ENCODE peak calls at places on chromosomes 6 and 20, in six cellular contexts. One of them, this sample, is unnamed.

GRCh38 chr6:144768676-144769599 is 483.8 kb downstream of the UTRN start:
- DNase-seq in H9: no peak
- DNase-seq in IMR-90: no peak
- DNase-seq in mesenchymal stem cell: no peak
- DNase-seq in trophoblast cell: no peak
- DNase-seq in H1: no peak
- DNase-seq in this sample: no peak

GRCh38 chr20:588932-589672 is 21.0 kb downstream of the TCF15 start:
- DNase-seq in H9: no peak
- DNase-seq in IMR-90: no peak
- DNase-seq in mesenchymal stem cell: no peak
- DNase-seq in trophoblast cell: no peak
- DNase-seq in H1: no peak
- DNase-seq in this sample: no peak

GRCh38 chr20:24469116-24470030 is at the start of gene SYNDIG1:
- DNase-seq in H9: peak
- DNase-seq in IMR-90: no peak
- DNase-seq in mesenchymal stem cell: no peak
- DNase-seq in trophoblast cell: no peak
- DNase-seq in H1: no peak
- DNase-seq in this sample: peak

GRCh38 chr6:145883263-145883662 is 68.7 kb upstream of the FBXO30 start:
- DNase-seq in H9: no peak
- DNase-seq in IMR-90: no peak
- DNase-seq in mesenchymal stem cell: no peak
- DNase-seq in trophoblast cell: no peak
- DNase-seq in H1: no peak
- DNase-seq in this sample: no peak

GRCh38 chr20:31566658-31567379 is 38.3 kb upstream of the ID1 start:
- DNase-seq in H9: peak
- DNase-seq in IMR-90: no peak
- DNase-seq in mesenchymal stem cell: no peak
- DNase-seq in trophoblast cell: peak
- DNase-seq in H1: no peak
- DNase-seq in this sample: no peak

GRCh38 chr6:123636771-123637170 is at the start of gene TRDN:
- DNase-seq in H9: no peak
- DNase-seq in IMR-90: no peak
- DNase-seq in mesenchymal stem cell: no peak
- DNase-seq in trophoblast cell: no peak
- DNase-seq in H1: no peak
- DNase-seq in this sample: no peak

GRCh38 chr6:1363729-1364572 is 25.4 kb upstream of the FOXF2 start:
- DNase-seq in H9: no peak
- DNase-seq in IMR-90: peak
- DNase-seq in mesenchymal stem cell: no peak
- DNase-seq in trophoblast cell: no peak
- DNase-seq in H1: no peak
- DNase-seq in this sample: no peak

GRCh38 chr6:107603029-107603428 is 113.1 kb downstream of the SOBP start:
- DNase-seq in H9: no peak
- DNase-seq in IMR-90: no peak
- DNase-seq in mesenchymal stem cell: no peak
- DNase-seq in trophoblast cell: no peak
- DNase-seq in H1: no peak
- DNase-seq in this sample: no peak

GRCh38 chr6:84825461-84825860 is 61.1 kb upstream of the TBX18 start:
- DNase-seq in H9: no peak
- DNase-seq in IMR-90: no peak
- DNase-seq in mesenchymal stem cell: peak
- DNase-seq in trophoblast cell: no peak
- DNase-seq in H1: no peak
- DNase-seq in this sample: no peak

GRCh38 chr6:91716361-91716760 is 1129.5 kb upstream of the MAP3K7 start:
- DNase-seq in H9: no peak
- DNase-seq in IMR-90: no peak
- DNase-seq in mesenchymal stem cell: no peak
- DNase-seq in trophoblast cell: no peak
- DNase-seq in H1: no peak
- DNase-seq in this sample: no peak

GRCh38 chr6:1315560-1316386 is 3.9 kb downstream of the FOXQ1 start:
- DNase-seq in H9: no peak
- DNase-seq in IMR-90: no peak
- DNase-seq in mesenchymal stem cell: no peak
- DNase-seq in trophoblast cell: no peak
- DNase-seq in H1: no peak
- DNase-seq in this sample: no peak

GRCh38 chr6:128208851-128209580 is 308.2 kb upstream of the THEMIS start:
- DNase-seq in H9: no peak
- DNase-seq in IMR-90: peak
- DNase-seq in mesenchymal stem cell: peak
- DNase-seq in trophoblast cell: no peak
- DNase-seq in H1: no peak
- DNase-seq in this sample: no peak

GRCh38 chr6:95856876-95857364 is 158.9 kb upstream of the FUT9 start:
- DNase-seq in H9: no peak
- DNase-seq in IMR-90: no peak
- DNase-seq in mesenchymal stem cell: no peak
- DNase-seq in trophoblast cell: no peak
- DNase-seq in H1: no peak
- DNase-seq in this sample: no peak

GRCh38 chr6:163489584-163489983 is 75.1 kb downstream of the QKI start:
- DNase-seq in H9: no peak
- DNase-seq in IMR-90: peak
- DNase-seq in mesenchymal stem cell: no peak
- DNase-seq in trophoblast cell: no peak
- DNase-seq in H1: no peak
- DNase-seq in this sample: no peak

GRCh38 chr20:20014659-20015058 is 2.5 kb upstream of the NAA20 start:
- DNase-seq in H9: no peak
- DNase-seq in IMR-90: no peak
- DNase-seq in mesenchymal stem cell: no peak
- DNase-seq in trophoblast cell: no peak
- DNase-seq in H1: no peak
- DNase-seq in this sample: no peak

GRCh38 chr20:25750765-25751696 is 54.4 kb upstream of the ZNF337 start:
- DNase-seq in H9: peak
- DNase-seq in IMR-90: peak
- DNase-seq in mesenchymal stem cell: no peak
- DNase-seq in trophoblast cell: peak
- DNase-seq in H1: no peak
- DNase-seq in this sample: no peak

GRCh38 chr6:88860310-88860709 is 103.1 kb downstream of the RNGTT start:
- DNase-seq in H9: no peak
- DNase-seq in IMR-90: no peak
- DNase-seq in mesenchymal stem cell: no peak
- DNase-seq in trophoblast cell: no peak
- DNase-seq in H1: no peak
- DNase-seq in this sample: no peak

GRCh38 chr20:44678247-44678646 is 26.7 kb upstream of the ADA start:
- DNase-seq in H9: no peak
- DNase-seq in IMR-90: no peak
- DNase-seq in mesenchymal stem cell: no peak
- DNase-seq in trophoblast cell: peak
- DNase-seq in H1: no peak
- DNase-seq in this sample: no peak

GRCh38 chr6:134535831-134536230 is 217.9 kb upstream of the SGK1 start:
- DNase-seq in H9: no peak
- DNase-seq in IMR-90: peak
- DNase-seq in mesenchymal stem cell: no peak
- DNase-seq in trophoblast cell: no peak
- DNase-seq in H1: no peak
- DNase-seq in this sample: no peak

GRCh38 chr6:144284753-144285547 is at the start of gene UTRN:
- DNase-seq in H9: peak
- DNase-seq in IMR-90: peak
- DNase-seq in mesenchymal stem cell: peak
- DNase-seq in trophoblast cell: peak
- DNase-seq in H1: no peak
- DNase-seq in this sample: peak

GRCh38 chr6:47484616-47485015 is 7.0 kb downstream of the CD2AP start:
- DNase-seq in H9: no peak
- DNase-seq in IMR-90: peak
- DNase-seq in mesenchymal stem cell: peak
- DNase-seq in trophoblast cell: no peak
- DNase-seq in H1: no peak
- DNase-seq in this sample: no peak

GRCh38 chr6:6804843-6805680 is 216.5 kb downstream of the LY86 start:
- DNase-seq in H9: no peak
- DNase-seq in IMR-90: no peak
- DNase-seq in mesenchymal stem cell: no peak
- DNase-seq in trophoblast cell: no peak
- DNase-seq in H1: no peak
- DNase-seq in this sample: no peak

GRCh38 chr6:5085638-5086293 is 625 bp downstream of the PPP1R3G start:
- DNase-seq in H9: peak
- DNase-seq in IMR-90: peak
- DNase-seq in mesenchymal stem cell: peak
- DNase-seq in trophoblast cell: peak
- DNase-seq in H1: no peak
- DNase-seq in this sample: peak

GRCh38 chr20:35333606-35334005 is 41.4 kb upstream of the FAM83C start:
- DNase-seq in H9: no peak
- DNase-seq in IMR-90: no peak
- DNase-seq in mesenchymal stem cell: no peak
- DNase-seq in trophoblast cell: no peak
- DNase-seq in H1: no peak
- DNase-seq in this sample: no peak

GRCh38 chr20:34943808-34944568 is 11.6 kb downstream of the GSS start:
- DNase-seq in H9: no peak
- DNase-seq in IMR-90: peak
- DNase-seq in mesenchymal stem cell: no peak
- DNase-seq in trophoblast cell: no peak
- DNase-seq in H1: no peak
- DNase-seq in this sample: no peak

GRCh38 chr6:111228094-111228493 is 140.8 kb downstream of the SLC16A10 start:
- DNase-seq in H9: no peak
- DNase-seq in IMR-90: no peak
- DNase-seq in mesenchymal stem cell: no peak
- DNase-seq in trophoblast cell: no peak
- DNase-seq in H1: no peak
- DNase-seq in this sample: no peak

GRCh38 chr20:38812915-38813573 is 7.5 kb downstream of the PPP1R16B start:
- DNase-seq in H9: no peak
- DNase-seq in IMR-90: no peak
- DNase-seq in mesenchymal stem cell: no peak
- DNase-seq in trophoblast cell: no peak
- DNase-seq in H1: no peak
- DNase-seq in this sample: no peak

GRCh38 chr6:18247002-18247401 is 17.3 kb downstream of the DEK start:
- DNase-seq in H9: no peak
- DNase-seq in IMR-90: no peak
- DNase-seq in mesenchymal stem cell: no peak
- DNase-seq in trophoblast cell: no peak
- DNase-seq in H1: no peak
- DNase-seq in this sample: no peak

GRCh38 chr6:44222987-44223470 is 366 bp upstream of the SLC29A1 start:
- DNase-seq in H9: no peak
- DNase-seq in IMR-90: no peak
- DNase-seq in mesenchymal stem cell: no peak
- DNase-seq in trophoblast cell: no peak
- DNase-seq in H1: no peak
- DNase-seq in this sample: no peak
- H3K23ac ChIP-seq in H9: no peak
- H3K23ac ChIP-seq in IMR-90: peak
- H3K23ac ChIP-seq in mesenchymal stem cell: no peak
- H3K23ac ChIP-seq in trophoblast cell: no peak
- H3K23ac ChIP-seq in H1: peak
- H3K23ac ChIP-seq in this sample: peak

GRCh38 chr6:31822038-31822821 is 5.3 kb upstream of the HSPA1B start:
- DNase-seq in H9: peak
- DNase-seq in IMR-90: peak
- DNase-seq in mesenchymal stem cell: peak
- DNase-seq in trophoblast cell: peak
- DNase-seq in H1: no peak
- DNase-seq in this sample: peak
- H2BK5ac ChIP-seq in H9: no peak
- H2BK5ac ChIP-seq in IMR-90: peak
- H2BK5ac ChIP-seq in mesenchymal stem cell: no peak
- H2BK5ac ChIP-seq in trophoblast cell: peak
- H2BK5ac ChIP-seq in H1: peak
- H2BK5ac ChIP-seq in this sample: no peak

GRCh38 chr6:160277546-160277945 is 18.9 kb upstream of the SLC22A2 start:
- DNase-seq in H9: no peak
- DNase-seq in IMR-90: no peak
- DNase-seq in mesenchymal stem cell: no peak
- DNase-seq in trophoblast cell: no peak
- DNase-seq in H1: no peak
- DNase-seq in this sample: no peak

GRCh38 chr6:160278311-160278710 is 19.7 kb upstream of the SLC22A2 start:
- DNase-seq in H9: no peak
- DNase-seq in IMR-90: no peak
- DNase-seq in mesenchymal stem cell: no peak
- DNase-seq in trophoblast cell: no peak
- DNase-seq in H1: no peak
- DNase-seq in this sample: no peak

GRCh38 chr6:160282444-160282843 is 23.8 kb upstream of the SLC22A2 start:
- DNase-seq in H9: no peak
- DNase-seq in IMR-90: no peak
- DNase-seq in mesenchymal stem cell: no peak
- DNase-seq in trophoblast cell: no peak
- DNase-seq in H1: no peak
- DNase-seq in this sample: no peak

GRCh38 chr6:160278786-160279310 is 20.2 kb upstream of the SLC22A2 start:
- DNase-seq in H9: no peak
- DNase-seq in IMR-90: no peak
- DNase-seq in mesenchymal stem cell: no peak
- DNase-seq in trophoblast cell: no peak
- DNase-seq in H1: no peak
- DNase-seq in this sample: no peak

GRCh38 chr6:160279850-160280249 is 21.2 kb upstream of the SLC22A2 start:
- DNase-seq in H9: no peak
- DNase-seq in IMR-90: no peak
- DNase-seq in mesenchymal stem cell: no peak
- DNase-seq in trophoblast cell: peak
- DNase-seq in H1: no peak
- DNase-seq in this sample: no peak
- H4K91ac ChIP-seq in H9: no peak
- H4K91ac ChIP-seq in IMR-90: no peak
- H4K91ac ChIP-seq in mesenchymal stem cell: no peak
- H4K91ac ChIP-seq in trophoblast cell: no peak
- H4K91ac ChIP-seq in H1: no peak
- H4K91ac ChIP-seq in this sample: no peak

DNA sequence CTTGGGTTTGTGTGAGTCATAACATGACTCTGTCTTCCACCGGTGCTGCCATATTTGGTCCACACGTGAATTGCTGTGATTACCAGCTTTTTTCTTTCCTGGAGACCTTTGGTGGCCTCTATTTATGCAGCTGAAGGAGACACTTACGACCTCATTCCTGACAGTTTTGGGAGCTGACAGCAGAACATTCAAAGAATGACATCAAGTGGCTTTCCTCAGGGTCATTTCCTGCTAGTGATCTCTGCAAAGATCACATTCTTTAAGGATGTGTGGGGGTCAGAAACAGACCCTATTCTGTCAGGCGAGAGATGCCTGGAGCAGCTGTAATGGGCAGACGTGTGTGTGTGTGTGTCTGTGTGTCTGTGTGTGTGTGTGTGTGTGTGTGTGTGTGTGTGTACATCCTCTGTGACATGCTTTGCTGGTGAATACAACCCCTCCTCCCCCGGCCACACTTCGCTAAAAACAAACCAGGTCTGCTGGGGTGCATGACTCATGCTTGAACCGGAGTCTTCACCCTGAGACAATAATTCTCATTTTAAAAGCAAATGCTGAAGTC is 115.6 kb downstream of the TMEM170B start:
- DNase-seq in H9: no peak
- DNase-seq in IMR-90: peak
- DNase-seq in mesenchymal stem cell: peak
- DNase-seq in trophoblast cell: peak
- DNase-seq in H1: peak
- DNase-seq in this sample: no peak
- H3K23ac ChIP-seq in H9: no peak
- H3K23ac ChIP-seq in IMR-90: peak
- H3K23ac ChIP-seq in mesenchymal stem cell: no peak
- H3K23ac ChIP-seq in trophoblast cell: no peak
- H3K23ac ChIP-seq in H1: no peak
- H3K23ac ChIP-seq in this sample: no peak

This sample was measured in neuronal stem cell.